ENCODE peak calls at places on chromosomes 11 and 22, in four cellular contexts. U is NCI-H1092, O is tibial nerve, I is amygdala. E is an unnamed sample.

GRCh38 chr22:24289138-24289537 is 18.5 kb downstream of the SPECC1L start:
- DNase-seq in U (no peak), O (no peak), I (no peak), E (no peak)

GRCh38 chr22:19292262-19293230 is 1.0 kb upstream of the CLTCL1 start:
- DNase-seq in U (no peak), O (no peak), I (no peak), E (peak)

GRCh38 chr11:12087075-12087775 is 23.2 kb upstream of the MICAL2 start:
- DNase-seq in U (no peak), O (no peak), I (no peak), E (peak)

GRCh38 chr11:58647866-58648265 is 25.4 kb downstream of the CNTF start:
- DNase-seq in U (no peak), O (no peak), I (no peak), E (no peak)

GRCh38 chr11:45652781-45653180 is 12.6 kb downstream of the CHST1 start:
- DNase-seq in U (no peak), O (no peak), I (no peak), E (no peak)

GRCh38 chr22:23249506-23250423 is 69.5 kb downstream of the BCR start:
- DNase-seq in U (no peak), O (no peak), I (no peak), E (no peak)

GRCh38 chr22:50293441-50294318 is 13.8 kb downstream of the PLXNB2 start:
- DNase-seq in U (no peak), O (no peak), I (no peak), E (no peak)

GRCh38 chr11:723120-723883 is 17.3 kb downstream of the EPS8L2 start:
- DNase-seq in U (no peak), O (no peak), I (no peak), E (no peak)

GRCh38 chr11:134398079-134398444 is 14.0 kb downstream of the B3GAT1 start:
- DNase-seq in U (peak), O (no peak), I (peak), E (no peak)

GRCh38 chr11:112196519-112197087 is 21.3 kb downstream of the BCO2 start:
- DNase-seq in U (no peak), O (no peak), I (no peak), E (no peak)

GRCh38 chr11:45900916-45901617 is 6.0 kb downstream of the FREY1 start:
- DNase-seq in U (peak), O (no peak), I (peak), E (no peak)

GRCh38 chr11:45252134-45252856 is 33.8 kb downstream of the SYT13 start:
- DNase-seq in U (no peak), O (no peak), I (no peak), E (no peak)

GRCh38 chr11:96219981-96220623 is 122.9 kb downstream of the MAML2 start:
- DNase-seq in U (no peak), O (no peak), I (no peak), E (no peak)

GRCh38 chr11:1198766-1199688 is 23.8 kb upstream of the MUC5B start:
- DNase-seq in U (no peak), O (no peak), I (no peak), E (peak)

GRCh38 chr22:20933910-20934309 is 16.7 kb downstream of the CRKL start:
- DNase-seq in U (no peak), O (no peak), I (no peak), E (no peak)

GRCh38 chr11:7986768-7987559 is at the start of gene EIF3F:
- DNase-seq in U (peak), O (peak), I (peak), E (peak)

GRCh38 chr11:92383430-92383829 is 158.8 kb downstream of the FAT3 start:
- DNase-seq in U (no peak), O (no peak), I (no peak), E (no peak)

GRCh38 chr11:44324222-44324621 is 14.3 kb upstream of the ALX4 start:
- DNase-seq in U (no peak), O (no peak), I (no peak), E (no peak)

GRCh38 chr11:37632748-37633147 is 1034.7 kb upstream of the RAG2 start:
- DNase-seq in U (no peak), O (no peak), I (no peak), E (no peak)

GRCh38 chr11:9651899-9652748 is 11.8 kb upstream of the SWAP70 start:
- DNase-seq in U (no peak), O (no peak), I (no peak), E (no peak)

GRCh38 chr11:106457727-106458126 is 380.3 kb downstream of the AASDHPPT start:
- DNase-seq in U (no peak), O (no peak), I (no peak), E (no peak)

GRCh38 chr11:124174001-124174400 is 9.1 kb upstream of the OR10D3 start:
- DNase-seq in U (peak), O (no peak), I (no peak), E (no peak)

GRCh38 chr11:46347637-46348311 is 511 bp downstream of the DGKZ start:
- DNase-seq in U (no peak), O (no peak), I (no peak), E (no peak)

GRCh38 chr11:123558536-123559315 is 95.7 kb downstream of the SCN3B start:
- DNase-seq in U (no peak), O (no peak), I (no peak), E (no peak)

GRCh38 chr11:65301491-65302329 is 13.0 kb upstream of the CDC42EP2 start:
- DNase-seq in U (no peak), O (no peak), I (no peak), E (no peak)

GRCh38 chr22:42617155-42617983 is 2.7 kb upstream of the POLDIP3 start:
- DNase-seq in U (no peak), O (no peak), I (no peak), E (no peak)

GRCh38 chr11:62647609-62648005 is 1.2 kb upstream of the GANAB start:
- DNase-seq in U (no peak), O (no peak), I (no peak), E (no peak)

GRCh38 chr22:49735411-49736311 is 92.0 kb downstream of the BRD1 start:
- DNase-seq in U (no peak), O (no peak), I (no peak), E (no peak)

GRCh38 chr22:40982482-40983385 is 31.6 kb downstream of the RBX1 start:
- DNase-seq in U (no peak), O (no peak), I (no peak), E (no peak)